ENCODE peak calls at places on chromosomes 3 and 15, in four cellular contexts. H is brain microvascular endothelial cell, X is astrocyte of the cerebellum, E is PC-9. J is an unnamed sample.

GRCh38 chr15:29125382-29126207 is 144.0 kb downstream of the NSMCE3 start:
- DNase-seq in H (no peak), X (no peak), E (no peak), J (no peak)

GRCh38 chr3:194014756-194015155 is 121.2 kb upstream of the HES1 start:
- DNase-seq in E (no peak), H (no peak), X (no peak), J (no peak)

GRCh38 chr3:73586628-73587027 is 38.1 kb downstream of the PDZRN3 start:
- DNase-seq in H (no peak), E (no peak), X (no peak), J (no peak)

GRCh38 chr3:159947220-159947619 is 41.4 kb upstream of the IL12A start:
- DNase-seq in E (no peak), H (peak; percentile 62), X (peak; percentile 4), J (peak; percentile 92)

GRCh38 chr3:156817931-156818765 is 8.0 kb upstream of the LEKR1 start:
- DNase-seq in H (no peak), X (no peak), E (peak; percentile 43), J (no peak)

GRCh38 chr3:60017631-60018030 is 967.8 kb upstream of the CFAP20DC start:
- DNase-seq in E (no peak), H (no peak), X (peak; percentile 93), J (no peak)

GRCh38 chr15:40310001-40310959 is 2.5 kb upstream of the PLCB2 start:
- DNase-seq in H (no peak), X (no peak), E (no peak), J (no peak)

GRCh38 chr15:60763668-60764067 is 284.7 kb upstream of the ICE2 start:
- DNase-seq in X (no peak), H (no peak), E (no peak), J (no peak)

GRCh38 chr3:102237181-102237580 is 197.6 kb upstream of the ZPLD1 start:
- DNase-seq in X (no peak), E (no peak), H (no peak), J (no peak)

GRCh38 chr3:116425126-116425525 is 20.2 kb downstream of the LSAMP start:
- DNase-seq in X (no peak), H (no peak), E (no peak), J (no peak)

GRCh38 chr3:177431525-177432255 is 234.4 kb upstream of the TBL1XR1 start:
- DNase-seq in X (no peak), E (no peak), H (no peak), J (no peak)

GRCh38 chr3:86104154-86104553 is 886.8 kb downstream of the VGLL3 start:
- DNase-seq in H (no peak), E (no peak), X (no peak), J (no peak)

GRCh38 chr3:168517514-168518071 is 421.9 kb upstream of the GOLIM4 start:
- DNase-seq in X (no peak), E (no peak), H (no peak), J (no peak)

GRCh38 chr3:158737987-158738615 is 5.8 kb upstream of the RARRES1 start:
- DNase-seq in H (no peak), E (no peak), X (no peak), J (no peak)

GRCh38 chr3:159732172-159733111 is 256.2 kb upstream of the IL12A start:
- DNase-seq in X (peak; percentile 70), H (peak; percentile 73), E (peak; percentile 73), J (peak; percentile 74)

GRCh38 chr3:69411331-69411730 is 25.4 kb upstream of the FRMD4B start:
- DNase-seq in H (peak; percentile 54), E (no peak), X (peak; percentile 1), J (peak; percentile 46)

GRCh38 chr3:120648290-120648689 is 33.7 kb downstream of the HGD start:
- DNase-seq in E (no peak), H (no peak), X (no peak), J (no peak)

GRCh38 chr3:9915252-9916141 is 1.4 kb upstream of the IL17RC start:
- DNase-seq in X (no peak), E (no peak), H (peak; percentile 18), J (no peak)

GRCh38 chr3:9914559-9915251 is 2.2 kb upstream of the IL17RC start:
- DNase-seq in X (no peak), E (no peak), H (no peak), J (no peak)

GRCh38 chr3:9917820-9918219 is 922 bp downstream of the IL17RC start:
- DNase-seq in X (no peak), H (no peak), E (no peak), J (no peak)

GRCh38 chr3:9916734-9917680 is at the start of gene IL17RC:
- DNase-seq in E (peak; percentile 86), X (peak; percentile 57), H (peak; percentile 79), J (no peak)

DNA sequence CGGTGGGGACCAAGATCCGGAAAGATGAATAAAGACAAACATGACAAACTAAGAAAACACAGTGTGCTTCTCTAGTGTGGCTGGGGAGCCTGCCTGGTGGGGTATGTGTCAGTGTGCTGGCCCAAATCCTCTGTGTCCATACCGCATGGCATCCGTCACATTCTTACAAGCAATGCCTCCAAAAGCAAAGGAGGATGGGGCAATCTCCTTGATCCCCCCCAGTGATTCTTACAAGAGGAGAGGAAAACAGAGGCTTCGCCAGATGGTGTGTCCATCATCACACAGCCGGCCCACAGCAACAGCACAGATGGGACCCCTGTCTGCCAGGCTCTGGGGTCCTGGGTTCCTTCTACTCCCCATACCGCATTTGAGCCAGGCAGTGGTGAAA is 558 bp upstream of the IL17RC start:
- DNase-seq in X (no peak), H (peak; percentile 42), E (no peak), J (no peak)
- H3K4me3 ChIP-seq in X (peak overlapping the region; percentile 48), H (peak overlapping the region; percentile 52), E (peak overlapping the region; percentile 70), J (peak overlapping the region; percentile 53)

GRCh38 chr3:100708644-100708988 is 678 bp upstream of the TFG start:
- DNase-seq in E (peak; percentile 95), H (no peak), X (no peak), J (no peak)

GRCh38 chr3:100706365-100706764 is 2.9 kb upstream of the TFG start:
- DNase-seq in X (no peak), H (no peak), E (no peak), J (no peak)

GRCh38 chr3:100708989-100709839 is at the start of gene TFG:
- DNase-seq in H (peak; percentile 99), X (peak; percentile 99), E (peak; percentile 99), J (peak; percentile 98)

GRCh38 chr3:100709840-100710235 is 544 bp downstream of the TFG start:
- DNase-seq in X (no peak), E (no peak), H (peak; percentile 8), J (no peak)

DNA sequence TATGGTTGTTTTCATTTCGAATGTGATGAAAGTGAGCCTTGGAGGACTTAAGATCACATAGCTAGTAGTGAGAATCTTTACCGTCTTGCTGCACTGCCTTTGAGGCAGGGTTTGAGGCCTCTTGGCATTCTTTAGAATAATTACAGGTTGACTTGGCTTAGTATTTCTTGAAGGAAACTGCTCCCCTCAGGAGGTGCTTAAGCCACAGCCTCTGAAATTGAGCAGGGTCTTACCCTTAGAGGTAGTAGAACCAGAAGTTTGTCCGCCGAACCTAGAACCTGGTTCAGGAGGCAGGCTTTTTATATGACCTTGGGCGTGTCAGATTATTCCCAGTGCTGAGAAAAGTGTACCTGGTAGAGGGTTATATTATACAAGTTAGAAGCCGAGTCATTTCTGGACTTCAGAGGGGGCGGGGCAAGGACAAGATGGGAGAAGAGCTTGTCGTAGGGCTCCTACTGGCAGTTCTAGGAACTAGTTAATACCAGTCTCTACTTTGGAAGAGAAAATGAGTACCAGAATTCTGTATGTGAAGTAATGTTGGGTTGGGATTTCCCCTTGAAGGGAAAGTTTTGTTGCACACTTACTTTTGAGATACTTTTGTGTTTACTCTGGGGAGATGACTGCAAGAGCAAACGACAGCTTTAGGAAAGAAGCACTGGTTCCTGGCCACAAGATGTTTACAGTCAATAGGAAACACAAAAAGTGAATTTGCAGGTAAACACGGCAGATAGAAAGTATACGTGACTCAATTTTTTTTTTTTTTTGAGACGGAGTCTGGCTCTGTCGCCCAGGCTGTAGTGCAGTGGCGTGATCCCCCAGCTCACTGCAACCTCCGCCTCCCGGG is 1.3 kb downstream of the TFG start:
- DNase-seq in E (peak; percentile 81), X (peak; percentile 20), H (peak; percentile 79), J (no peak)
- TF ChIP-seq CTCF in E (peak; percentile 54), X (peak; percentile 49), H (peak; percentile 60), J (peak; percentile 32)

GRCh38 chr15:65414841-65415621 is 7.7 kb downstream of the IGDCC4 start:
- DNase-seq in X (peak; percentile 82), E (no peak), H (peak; percentile 60), J (no peak)
- H3K4me3 ChIP-seq in X (peak overlapping the region; percentile 1), E (no peak overlapping the region), H (no peak overlapping the region), J (no peak overlapping the region)

GRCh38 chr3:38689346-38689745 is 39.9 kb upstream of the SCN5A start:
- DNase-seq in H (no peak), E (no peak), X (no peak), J (no peak)

GRCh38 chr3:38687306-38687705 is 37.8 kb upstream of the SCN5A start:
- DNase-seq in X (no peak), E (no peak), H (no peak), J (no peak)

GRCh38 chr3:38690185-38690584 is 40.7 kb upstream of the SCN5A start:
- DNase-seq in E (no peak), X (no peak), H (no peak), J (no peak)

DNA sequence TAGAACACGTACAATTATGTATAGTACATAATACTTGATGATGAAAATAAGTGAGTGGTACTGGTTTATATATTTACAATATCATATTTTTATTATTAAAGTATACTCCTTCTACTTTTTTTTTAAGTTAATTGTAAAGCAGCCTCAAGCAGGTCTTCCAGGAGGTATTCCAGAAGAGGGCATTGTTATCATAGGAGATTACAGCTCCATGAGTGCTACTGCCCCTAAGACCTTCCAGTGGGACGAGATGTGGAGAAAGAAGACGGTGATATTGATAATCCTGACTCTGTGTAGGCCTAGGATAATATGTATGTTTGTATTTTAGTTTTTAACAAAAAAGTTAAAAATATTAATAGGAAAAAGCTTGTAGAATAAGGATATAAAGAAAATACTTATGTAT is 40.3 kb upstream of the SCN5A start:
- DNase-seq in X (no peak), E (no peak), H (no peak), J (no peak)
- TF ChIP-seq CTCF in X (no peak), E (no peak), H (no peak), J (peak; percentile 18)

DNA sequence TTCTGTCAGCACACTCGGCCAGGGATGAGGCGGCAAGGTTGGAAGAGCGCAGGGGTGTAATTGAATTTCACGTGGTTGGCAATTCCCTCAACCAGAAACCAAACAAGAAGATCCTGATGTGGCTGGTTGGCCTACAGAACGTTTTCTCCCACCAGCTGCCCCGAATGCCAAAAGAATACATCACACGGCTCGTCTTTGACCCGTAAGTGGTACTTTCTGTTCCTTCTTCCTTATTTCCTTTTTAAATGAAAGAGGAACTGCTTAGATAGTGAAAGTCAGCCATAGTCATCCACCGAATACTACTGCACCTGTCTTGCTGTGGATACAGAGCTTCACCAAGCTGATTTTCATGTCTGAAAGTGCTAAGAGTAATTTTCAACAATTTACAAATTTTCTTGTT is 60.1 kb downstream of the SGO1 start:
- DNase-seq in X (no peak), H (no peak), E (no peak), J (no peak)
- H3K4me3 ChIP-seq in X (no peak overlapping the region), H (no peak overlapping the region), E (no peak overlapping the region), J (no peak overlapping the region)